ENCODE peak calls at places on chromosomes 2 and 18, in four cellular contexts. E is HepG2, O is NT2/D1, W is GM12878. Z is an unnamed sample.

GRCh38 chr2:69742170-69742952 is 427 bp downstream of the ANXA4 start:
- DNase-seq in E (no peak), O (no peak), W (no peak), Z (no peak)

GRCh38 chr2:15909157-15909556 is 31.2 kb upstream of the MYCN start:
- DNase-seq in E (no peak), O (no peak), W (no peak), Z (no peak)

GRCh38 chr2:236608308-236608564 is 38.6 kb downstream of the ACKR3 start:
- DNase-seq in E (no peak), O (no peak), W (no peak), Z (no peak)

GRCh38 chr2:101105654-101106053 is 45.5 kb downstream of the TBC1D8 start:
- DNase-seq in E (no peak), O (no peak), W (no peak), Z (no peak)

GRCh38 chr2:153497938-153498629 is 19.5 kb upstream of the RPRM start:
- DNase-seq in E (no peak), O (no peak), W (no peak), Z (no peak)

GRCh38 chr2:56715670-56716069 is 531.9 kb downstream of the CCDC85A start:
- DNase-seq in E (no peak), O (no peak), W (no peak), Z (no peak)

GRCh38 chr2:120587997-120588336 is 147.7 kb upstream of the GLI2 start:
- DNase-seq in E (no peak), O (no peak), W (no peak), Z (no peak)

GRCh38 chr2:158998486-158999248 is 30.2 kb downstream of the TANC1 start:
- DNase-seq in E (peak; percentile 86), O (no peak), W (no peak), Z (no peak)

GRCh38 chr2:175929850-175930249 is 72.2 kb downstream of the LNPK start:
- DNase-seq in E (no peak), O (no peak), W (no peak), Z (no peak)

GRCh38 chr18:22687892-22688680 is 245.0 kb upstream of the RBBP8 start:
- DNase-seq in E (no peak), O (no peak), W (no peak), Z (no peak)

GRCh38 chr2:240204431-240205276 is 64.2 kb upstream of the OTOS start:
- DNase-seq in E (no peak), O (no peak), W (no peak), Z (no peak)

GRCh38 chr2:43136862-43137261 is 89.5 kb downstream of the ZFP36L2 start:
- DNase-seq in E (no peak), O (no peak), W (no peak), Z (no peak)

GRCh38 chr2:144357623-144358400 is 162.1 kb downstream of the ZEB2 start:
- DNase-seq in E (peak; percentile 20), O (no peak), W (peak; percentile 85), Z (no peak)

DNA sequence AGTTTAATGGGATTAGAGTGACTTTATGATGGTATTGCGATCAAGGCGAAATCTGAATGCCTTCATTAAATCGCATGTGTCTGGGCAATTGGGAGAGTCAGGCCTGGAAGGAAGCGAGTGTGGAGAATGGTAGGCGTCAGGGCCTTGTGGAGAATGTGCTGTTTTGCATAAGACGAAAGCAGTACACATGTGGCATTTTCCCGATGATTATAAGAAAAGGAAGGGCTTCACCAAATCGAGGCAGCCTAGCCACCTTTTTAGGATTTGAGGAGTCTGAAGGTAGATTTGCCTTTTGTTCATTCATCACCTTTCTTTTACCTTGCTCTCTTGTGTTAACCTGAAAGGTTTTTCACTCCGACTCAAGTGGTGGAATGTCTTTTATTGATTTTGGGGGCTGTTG is 1.0 kb downstream of the ZNF532 start:
- DNase-seq in E (no peak), O (no peak), W (no peak), Z (no peak)
- H3K9ac ChIP-seq in E (no peak overlapping the region), O (peak overlapping the region; percentile 63), W (no peak overlapping the region), Z (peak overlapping the region; percentile 69)

GRCh38 chr18:48832961-48833700 is 117.6 kb downstream of the SMAD7 start:
- DNase-seq in E (no peak), O (no peak), W (no peak), Z (no peak)
- TF ChIP-seq SUZ12 in E (no peak), O (no peak), W (no peak), Z (no peak)

GRCh38 chr2:223721746-223722145 is 115.6 kb downstream of the AP1S3 start:
- DNase-seq in E (no peak), O (no peak), W (no peak), Z (no peak)

GRCh38 chr2:223722226-223722625 is 115.2 kb downstream of the AP1S3 start:
- DNase-seq in E (no peak), O (no peak), W (no peak), Z (no peak)

GRCh38 chr2:223724831-223725230 is 112.6 kb downstream of the AP1S3 start:
- DNase-seq in E (no peak), O (no peak), W (no peak), Z (no peak)

GRCh38 chr2:223725494-223725893 is 111.9 kb downstream of the AP1S3 start:
- DNase-seq in E (peak; percentile 80), O (peak; percentile 92), W (no peak), Z (peak; percentile 80)

DNA sequence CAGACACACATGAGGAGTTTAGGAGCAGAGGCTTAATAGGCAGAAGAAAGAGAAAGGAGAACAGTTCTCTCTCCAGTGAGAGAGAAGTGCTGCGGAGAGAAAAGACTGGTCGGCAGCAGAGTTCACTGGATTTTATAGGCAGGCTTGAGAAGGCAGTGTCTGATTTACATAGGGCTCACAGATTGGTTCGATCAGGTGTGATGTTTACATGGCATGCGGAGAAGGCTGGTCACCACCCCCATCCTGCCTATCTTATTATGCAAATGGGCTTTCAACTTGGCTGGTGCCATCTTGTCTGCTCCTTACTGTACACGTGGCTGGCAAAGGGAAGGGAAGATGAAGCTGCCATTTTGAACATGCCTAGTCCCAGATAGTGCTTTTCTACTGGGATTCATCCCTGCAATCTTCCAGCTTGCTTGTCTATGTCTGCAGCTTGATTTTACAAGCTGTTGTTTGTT is 113.4 kb downstream of the AP1S3 start:
- DNase-seq in E (no peak), O (peak; percentile 60), W (no peak), Z (no peak)
- H3K9ac ChIP-seq in E (no peak overlapping the region), O (peak overlapping the region; percentile 72), W (no peak overlapping the region), Z (no peak overlapping the region)

DNA sequence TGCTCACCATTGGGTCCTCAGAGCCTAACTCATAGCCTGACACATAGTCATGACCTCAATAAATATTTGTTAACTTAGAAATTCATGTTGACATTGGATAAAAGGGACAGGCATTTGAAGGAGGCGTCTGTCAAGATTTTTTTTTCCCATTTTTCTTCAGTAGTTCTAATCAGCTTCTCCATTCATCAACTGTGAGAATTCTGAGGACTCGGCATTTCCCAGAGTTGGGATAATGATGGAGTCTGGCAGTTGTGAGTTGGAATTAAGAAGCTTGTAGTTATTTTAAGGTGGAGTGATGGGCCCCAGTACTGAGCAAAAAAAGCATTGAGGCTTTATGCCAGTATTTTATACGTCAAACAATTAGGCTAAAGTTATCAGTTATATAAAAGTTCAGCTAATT is 4.6 kb downstream of the SPATS2L start:
- DNase-seq in E (no peak), O (no peak), W (no peak), Z (no peak)
- TF ChIP-seq SUZ12 in E (no peak), O (no peak), W (no peak), Z (no peak)